ENCODE peak calls at places on chromosomes 7 and 10, in six cellular contexts. One of them, this sample, is unnamed. For H3K27me3, the result is how much of the 10 kb centered on the place peaks cover.

GRCh38 chr7:117381357-117381756 is 45.9 kb downstream of the ASZ1 start:
- DNase-seq in adrenal gland: no peak
- DNase-seq in suprapubic skin: no peak
- DNase-seq in body of pancreas: no peak
- DNase-seq in esophagus squamous epithelium: no peak
- DNase-seq in heart left ventricle: no peak
- DNase-seq in this sample: no peak

GRCh38 chr10:44114441-44114840 is 270.5 kb downstream of the CXCL12 start:
- DNase-seq in heart left ventricle: no peak
- DNase-seq in body of pancreas: no peak
- DNase-seq in adrenal gland: no peak
- DNase-seq in suprapubic skin: no peak
- DNase-seq in esophagus squamous epithelium: no peak
- DNase-seq in this sample: no peak

GRCh38 chr7:123627859-123628258 is 26.2 kb downstream of the ASB15 start:
- DNase-seq in body of pancreas: no peak
- DNase-seq in esophagus squamous epithelium: no peak
- DNase-seq in suprapubic skin: no peak
- DNase-seq in adrenal gland: no peak
- DNase-seq in heart left ventricle: no peak
- DNase-seq in this sample: no peak

GRCh38 chr10:71252195-71252594 is 39.8 kb downstream of the UNC5B start:
- DNase-seq in suprapubic skin: no peak
- DNase-seq in esophagus squamous epithelium: no peak
- DNase-seq in heart left ventricle: peak
- DNase-seq in adrenal gland: no peak
- DNase-seq in body of pancreas: no peak
- DNase-seq in this sample: no peak

GRCh38 chr10:113441220-113441619 is 111.6 kb upstream of the HABP2 start:
- DNase-seq in body of pancreas: no peak
- DNase-seq in adrenal gland: no peak
- DNase-seq in heart left ventricle: no peak
- DNase-seq in esophagus squamous epithelium: no peak
- DNase-seq in suprapubic skin: no peak
- DNase-seq in this sample: no peak

GRCh38 chr10:63819753-63820347 is 298.6 kb downstream of the REEP3 start:
- DNase-seq in suprapubic skin: no peak
- DNase-seq in adrenal gland: peak
- DNase-seq in esophagus squamous epithelium: no peak
- DNase-seq in body of pancreas: peak
- DNase-seq in heart left ventricle: peak
- DNase-seq in this sample: peak

GRCh38 chr10:87862644-87863101 is 660 bp downstream of the KLLN start:
- DNase-seq in body of pancreas: no peak
- DNase-seq in esophagus squamous epithelium: no peak
- DNase-seq in suprapubic skin: no peak
- DNase-seq in heart left ventricle: no peak
- DNase-seq in adrenal gland: no peak
- DNase-seq in this sample: no peak

GRCh38 chr7:31938650-31939049 is 131.6 kb downstream of the PDE1C start:
- DNase-seq in suprapubic skin: no peak
- DNase-seq in heart left ventricle: no peak
- DNase-seq in esophagus squamous epithelium: no peak
- DNase-seq in body of pancreas: no peak
- DNase-seq in adrenal gland: no peak
- DNase-seq in this sample: no peak

GRCh38 chr7:66768865-66769832 is 28.6 kb downstream of the RABGEF1 start:
- DNase-seq in suprapubic skin: no peak
- DNase-seq in body of pancreas: no peak
- DNase-seq in adrenal gland: no peak
- DNase-seq in esophagus squamous epithelium: no peak
- DNase-seq in heart left ventricle: no peak
- DNase-seq in this sample: no peak

GRCh38 chr10:131649609-131650008 is 251.2 kb upstream of the PPP2R2D start:
- DNase-seq in suprapubic skin: no peak
- DNase-seq in adrenal gland: no peak
- DNase-seq in heart left ventricle: no peak
- DNase-seq in body of pancreas: peak
- DNase-seq in esophagus squamous epithelium: no peak
- DNase-seq in this sample: no peak

GRCh38 chr10:68155615-68156205 is 46.4 kb downstream of the MYPN start:
- DNase-seq in adrenal gland: no peak
- DNase-seq in heart left ventricle: no peak
- DNase-seq in suprapubic skin: no peak
- DNase-seq in body of pancreas: no peak
- DNase-seq in esophagus squamous epithelium: no peak
- DNase-seq in this sample: no peak

GRCh38 chr10:131402771-131403723 is 91.5 kb upstream of the TCERG1L start:
- DNase-seq in adrenal gland: no peak
- DNase-seq in heart left ventricle: no peak
- DNase-seq in suprapubic skin: no peak
- DNase-seq in esophagus squamous epithelium: no peak
- DNase-seq in body of pancreas: no peak
- DNase-seq in this sample: no peak

GRCh38 chr7:111486472-111487142 is 75.7 kb downstream of the IMMP2L start:
- DNase-seq in suprapubic skin: no peak
- DNase-seq in heart left ventricle: no peak
- DNase-seq in esophagus squamous epithelium: no peak
- DNase-seq in body of pancreas: no peak
- DNase-seq in adrenal gland: no peak
- DNase-seq in this sample: peak

GRCh38 chr7:151440799-151441443 is 980 bp upstream of the CRYGN start:
- DNase-seq in esophagus squamous epithelium: no peak
- DNase-seq in body of pancreas: peak
- DNase-seq in heart left ventricle: no peak
- DNase-seq in suprapubic skin: no peak
- DNase-seq in adrenal gland: no peak
- DNase-seq in this sample: no peak

GRCh38 chr10:119778776-119779445 is 53.1 kb downstream of the INPP5F start:
- DNase-seq in body of pancreas: no peak
- DNase-seq in esophagus squamous epithelium: no peak
- DNase-seq in heart left ventricle: no peak
- DNase-seq in adrenal gland: no peak
- DNase-seq in suprapubic skin: no peak
- DNase-seq in this sample: no peak

GRCh38 chr10:110671788-110672579 is 27.8 kb downstream of the RBM20 start:
- DNase-seq in heart left ventricle: peak
- DNase-seq in esophagus squamous epithelium: peak
- DNase-seq in suprapubic skin: peak
- DNase-seq in body of pancreas: peak
- DNase-seq in adrenal gland: peak
- DNase-seq in this sample: peak

GRCh38 chr10:100520811-100521210 is 1.1 kb upstream of the SEC31B start:
- DNase-seq in esophagus squamous epithelium: no peak
- DNase-seq in suprapubic skin: no peak
- DNase-seq in heart left ventricle: no peak
- DNase-seq in body of pancreas: no peak
- DNase-seq in adrenal gland: no peak
- DNase-seq in this sample: no peak

GRCh38 chr7:116239019-116239418 is 28.7 kb downstream of the TES start:
- DNase-seq in heart left ventricle: no peak
- DNase-seq in body of pancreas: no peak
- DNase-seq in suprapubic skin: no peak
- DNase-seq in esophagus squamous epithelium: no peak
- DNase-seq in adrenal gland: no peak
- DNase-seq in this sample: no peak

GRCh38 chr7:142519077-142519789 is 230.0 kb upstream of the PRSS1 start:
- DNase-seq in esophagus squamous epithelium: no peak
- DNase-seq in suprapubic skin: no peak
- DNase-seq in body of pancreas: no peak
- DNase-seq in adrenal gland: no peak
- DNase-seq in heart left ventricle: no peak
- DNase-seq in this sample: no peak

GRCh38 chr10:11091517-11092102 is 73.9 kb downstream of the CELF2 start:
- DNase-seq in suprapubic skin: no peak
- DNase-seq in heart left ventricle: no peak
- DNase-seq in esophagus squamous epithelium: no peak
- DNase-seq in adrenal gland: no peak
- DNase-seq in body of pancreas: no peak
- DNase-seq in this sample: no peak

GRCh38 chr7:111392976-111393762 is 169.1 kb downstream of the IMMP2L start:
- DNase-seq in suprapubic skin: no peak
- DNase-seq in esophagus squamous epithelium: no peak
- DNase-seq in adrenal gland: no peak
- DNase-seq in body of pancreas: no peak
- DNase-seq in heart left ventricle: no peak
- DNase-seq in this sample: peak

GRCh38 chr7:136027160-136027559 is 50.0 kb upstream of the MTPN start:
- DNase-seq in suprapubic skin: no peak
- DNase-seq in heart left ventricle: no peak
- DNase-seq in esophagus squamous epithelium: no peak
- DNase-seq in body of pancreas: no peak
- DNase-seq in adrenal gland: no peak
- DNase-seq in this sample: no peak

GRCh38 chr10:31101123-31101522 is 69.5 kb upstream of the ZNF438 start:
- DNase-seq in heart left ventricle: no peak
- DNase-seq in body of pancreas: no peak
- DNase-seq in suprapubic skin: no peak
- DNase-seq in esophagus squamous epithelium: no peak
- DNase-seq in adrenal gland: no peak
- DNase-seq in this sample: no peak

GRCh38 chr7:117008849-117009531 is 55.7 kb downstream of the ST7 start:
- DNase-seq in heart left ventricle: no peak
- DNase-seq in body of pancreas: no peak
- DNase-seq in esophagus squamous epithelium: no peak
- DNase-seq in suprapubic skin: no peak
- DNase-seq in adrenal gland: no peak
- DNase-seq in this sample: no peak

GRCh38 chr10:75772153-75772887 is 340.9 kb downstream of the LRMDA start:
- DNase-seq in adrenal gland: no peak
- DNase-seq in esophagus squamous epithelium: no peak
- DNase-seq in heart left ventricle: no peak
- DNase-seq in body of pancreas: no peak
- DNase-seq in suprapubic skin: no peak
- DNase-seq in this sample: no peak

GRCh38 chr7:29567174-29567573 is 3.5 kb downstream of the PRR15 start:
- DNase-seq in suprapubic skin: no peak
- DNase-seq in body of pancreas: no peak
- DNase-seq in adrenal gland: no peak
- DNase-seq in heart left ventricle: no peak
- DNase-seq in esophagus squamous epithelium: no peak
- DNase-seq in this sample: no peak

GRCh38 chr10:58299580-58299979 is 30.6 kb downstream of the CISD1 start:
- DNase-seq in body of pancreas: peak
- DNase-seq in suprapubic skin: no peak
- DNase-seq in adrenal gland: peak
- DNase-seq in esophagus squamous epithelium: no peak
- DNase-seq in heart left ventricle: no peak
- DNase-seq in this sample: peak

GRCh38 chr7:79770053-79770452 is 316.6 kb upstream of the MAGI2 start:
- DNase-seq in esophagus squamous epithelium: no peak
- DNase-seq in heart left ventricle: no peak
- DNase-seq in adrenal gland: no peak
- DNase-seq in body of pancreas: no peak
- DNase-seq in suprapubic skin: no peak
- DNase-seq in this sample: no peak

GRCh38 chr10:5958680-5959079 is 18.7 kb downstream of the IL15RA start:
- DNase-seq in suprapubic skin: no peak
- DNase-seq in body of pancreas: no peak
- DNase-seq in adrenal gland: no peak
- DNase-seq in esophagus squamous epithelium: no peak
- DNase-seq in heart left ventricle: no peak
- DNase-seq in this sample: no peak

GRCh38 chr7:28847176-28847575 is 111.0 kb downstream of the TRIL start:
- DNase-seq in esophagus squamous epithelium: no peak
- DNase-seq in heart left ventricle: no peak
- DNase-seq in adrenal gland: no peak
- DNase-seq in body of pancreas: no peak
- DNase-seq in suprapubic skin: no peak
- DNase-seq in this sample: no peak

GRCh38 chr7:74068378-74069085 is 15.1 kb upstream of the LIMK1 start:
- DNase-seq in adrenal gland: no peak
- DNase-seq in body of pancreas: no peak
- DNase-seq in esophagus squamous epithelium: no peak
- DNase-seq in suprapubic skin: no peak
- DNase-seq in heart left ventricle: peak
- DNase-seq in this sample: no peak

GRCh38 chr7:108093341-108093740 is 36.8 kb downstream of the LAMB4 start:
- DNase-seq in esophagus squamous epithelium: no peak
- DNase-seq in body of pancreas: no peak
- DNase-seq in adrenal gland: no peak
- DNase-seq in suprapubic skin: no peak
- DNase-seq in heart left ventricle: no peak
- DNase-seq in this sample: no peak
- H3K27ac ChIP-seq in esophagus squamous epithelium: no peak
- H3K27ac ChIP-seq in body of pancreas: no peak
- H3K27ac ChIP-seq in adrenal gland: no peak
- H3K27ac ChIP-seq in suprapubic skin: no peak
- H3K27ac ChIP-seq in heart left ventricle: peak
- H3K27ac ChIP-seq in this sample: no peak

DNA sequence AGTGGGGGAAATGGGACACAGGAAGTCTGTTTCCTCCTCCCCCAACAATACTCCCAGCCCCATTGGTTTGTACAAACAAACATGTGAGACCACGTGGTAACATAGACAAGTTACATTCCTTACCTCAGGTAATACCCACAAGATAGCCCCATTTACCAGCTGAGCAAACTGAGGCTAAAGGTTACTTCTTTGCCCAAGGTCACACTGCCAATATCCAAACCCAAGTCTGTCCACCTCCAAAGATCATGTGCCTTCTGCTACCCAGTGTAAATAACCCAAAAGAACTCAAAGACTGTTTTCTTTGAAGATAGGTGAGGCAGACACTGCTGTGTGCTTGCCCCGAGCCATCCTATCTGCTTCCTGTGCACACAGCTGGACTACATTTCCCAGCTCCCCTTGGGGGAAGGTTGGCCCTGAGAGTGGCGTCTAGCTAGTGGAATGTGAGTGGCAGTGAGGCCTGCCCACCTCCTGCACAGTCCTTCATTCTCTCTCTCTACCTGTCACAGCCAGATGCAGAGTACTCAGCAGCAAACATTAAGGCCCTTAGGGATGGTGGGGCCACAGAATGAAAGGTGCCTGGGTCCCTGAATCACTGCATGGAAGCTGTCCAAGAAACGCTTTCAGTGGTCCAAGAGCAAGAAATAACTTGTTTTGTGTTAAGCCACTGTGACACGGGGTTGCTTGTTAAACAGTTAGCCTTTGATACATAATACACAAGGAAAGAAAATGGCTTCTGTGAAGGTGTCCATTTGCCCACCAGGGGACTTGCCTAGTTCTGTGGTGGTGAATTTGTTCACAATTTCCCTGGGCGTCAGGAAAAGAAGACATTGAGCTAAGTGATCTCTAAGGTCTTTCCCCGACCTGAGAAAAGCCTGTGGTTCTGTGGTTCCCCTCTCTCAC is 257.7 kb upstream of the NFE2L3 start:
- DNase-seq in esophagus squamous epithelium: no peak
- DNase-seq in suprapubic skin: no peak
- DNase-seq in adrenal gland: peak
- DNase-seq in body of pancreas: peak
- DNase-seq in heart left ventricle: no peak
- DNase-seq in this sample: peak
- TF ChIP-seq POLR2A in esophagus squamous epithelium: no peak
- TF ChIP-seq POLR2A in suprapubic skin: no peak
- TF ChIP-seq POLR2A in adrenal gland: peak
- TF ChIP-seq POLR2A in body of pancreas: no peak
- TF ChIP-seq POLR2A in heart left ventricle: no peak
- TF ChIP-seq POLR2A in this sample: no peak

GRCh38 chr10:99235469-99235871 is at the start of gene HPSE2:
- DNase-seq in heart left ventricle: no peak
- DNase-seq in body of pancreas: no peak
- DNase-seq in esophagus squamous epithelium: no peak
- DNase-seq in suprapubic skin: no peak
- DNase-seq in adrenal gland: no peak
- DNase-seq in this sample: no peak
- H3K27me3 ChIP-seq in heart left ventricle: half or more
- H3K27me3 ChIP-seq in body of pancreas: under half
- H3K27me3 ChIP-seq in esophagus squamous epithelium: under half
- H3K27me3 ChIP-seq in suprapubic skin: half or more
- H3K27me3 ChIP-seq in adrenal gland: half or more
- H3K27me3 ChIP-seq in this sample: under half

GRCh38 chr10:124725791-124726190 is 18.4 kb downstream of the FAM53B start:
- DNase-seq in body of pancreas: no peak
- DNase-seq in esophagus squamous epithelium: no peak
- DNase-seq in heart left ventricle: no peak
- DNase-seq in suprapubic skin: no peak
- DNase-seq in adrenal gland: no peak
- DNase-seq in this sample: peak
- H3K27ac ChIP-seq in body of pancreas: no peak
- H3K27ac ChIP-seq in esophagus squamous epithelium: no peak
- H3K27ac ChIP-seq in heart left ventricle: no peak
- H3K27ac ChIP-seq in suprapubic skin: no peak
- H3K27ac ChIP-seq in adrenal gland: peak
- H3K27ac ChIP-seq in this sample: no peak